ENCODE peak calls at places on chromosomes 6 and 20, in five cellular contexts. D is astrocyte of the spinal cord; W is heart left ventricle; T is substantia nigra; M is activated CD4-positive, alpha-beta T cell treated with anti-CD3 and anti-CD28 coated beads, Interleukin-2, amount 50 U/mL, for 1 hour. E is an unnamed sample.

GRCh38 chr6:157726892-157727628 is 96.0 kb upstream of the SNX9 start:
- DNase-seq in W (peak; percentile 65), M (no peak), D (no peak), T (no peak), E (peak; percentile 63)

GRCh38 chr6:119116712-119117281 is 38.3 kb upstream of the FAM184A start:
- DNase-seq in M (no peak), T (no peak), W (no peak), D (no peak), E (no peak)

GRCh38 chr6:110528051-110528929 is 51.9 kb upstream of the SLC22A16 start:
- DNase-seq in W (peak; percentile 43), M (peak; percentile 24), D (peak; percentile 92), T (no peak), E (no peak)

GRCh38 chr6:145845557-145845956 is 31.0 kb upstream of the FBXO30 start:
- DNase-seq in M (no peak), W (no peak), D (no peak), T (no peak), E (no peak)

GRCh38 chr20:11432407-11432806 is 485.3 kb upstream of the BTBD3 start:
- DNase-seq in M (no peak), D (peak; percentile 87), T (no peak), W (no peak), E (no peak)

GRCh38 chr6:166572370-166573261 is 13.9 kb downstream of the RAMACL start:
- DNase-seq in D (peak; percentile 82), T (no peak), M (no peak), W (no peak), E (no peak)

GRCh38 chr6:151905072-151905471 is 97.6 kb downstream of the ESR1 start:
- DNase-seq in T (no peak), W (no peak), M (no peak), D (no peak), E (no peak)

GRCh38 chr20:2109425-2110210 is 8.0 kb downstream of the STK35 start:
- DNase-seq in D (peak; percentile 15), T (peak; percentile 8), W (peak; percentile 69), M (no peak), E (peak; percentile 72)

GRCh38 chr6:111817451-111818146 is 55.7 kb downstream of the FYN start:
- DNase-seq in W (no peak), T (peak; percentile 42), D (no peak), M (no peak), E (no peak)

GRCh38 chr6:38603966-38604365 is 35.8 kb downstream of the BTBD9 start:
- DNase-seq in W (no peak), T (no peak), M (no peak), D (no peak), E (no peak)

GRCh38 chr20:62776692-62777527 is 19.4 kb upstream of the MRGBP start:
- DNase-seq in M (peak; percentile 46), D (no peak), W (no peak), T (no peak), E (no peak)

GRCh38 chr6:11634948-11635347 is 97.4 kb downstream of the TMEM170B start:
- DNase-seq in M (no peak), T (no peak), W (no peak), D (no peak), E (no peak)

GRCh38 chr6:106546322-106547052 is 82.8 kb downstream of the RTN4IP1 start:
- DNase-seq in M (no peak), T (no peak), W (no peak), D (peak; percentile 87), E (no peak)

GRCh38 chr6:131038612-131039344 is 24.3 kb downstream of the EPB41L2 start:
- DNase-seq in D (peak; percentile 33), M (no peak), W (no peak), T (no peak), E (no peak)

GRCh38 chr6:37323568-37323967 is 30.2 kb upstream of the RNF8 start:
- DNase-seq in D (peak; percentile 15), T (no peak), W (no peak), M (no peak), E (no peak)

GRCh38 chr6:159995405-159995804 is 26.5 kb downstream of the IGF2R start:
- DNase-seq in T (no peak), D (no peak), M (no peak), W (no peak), E (no peak)

GRCh38 chr6:128070406-128070805 is 169.5 kb upstream of the THEMIS start:
- DNase-seq in M (no peak), W (no peak), T (no peak), D (peak; percentile 57), E (no peak)

GRCh38 chr6:134178230-134179044 is 126.0 kb upstream of the SLC2A12 start:
- DNase-seq in W (peak; percentile 88), T (peak; percentile 45), M (peak; percentile 85), D (peak; percentile 95), E (peak; percentile 92)

GRCh38 chr20:57464642-57465211 is 60.2 kb downstream of the CTCFL start:
- DNase-seq in W (no peak), M (no peak), D (no peak), T (no peak), E (no peak)

GRCh38 chr6:39681566-39682250 is 43.5 kb downstream of the KIF6 start:
- DNase-seq in W (no peak), D (peak; percentile 38), M (no peak), T (no peak), E (no peak)

GRCh38 chr20:326645-327031 is 1.3 kb downstream of the SOX12 start:
- DNase-seq in M (no peak), T (no peak), W (no peak), D (no peak), E (no peak)

GRCh38 chr6:76671751-76672150 is 599.3 kb upstream of the IMPG1 start:
- DNase-seq in D (no peak), M (no peak), W (no peak), T (no peak), E (no peak)

GRCh38 chr6:10460096-10460495 is 45.2 kb upstream of the TFAP2A start:
- DNase-seq in W (no peak), D (no peak), M (no peak), T (no peak), E (no peak)

GRCh38 chr6:108247965-108248536 is 12.8 kb downstream of the SNX3 start:
- DNase-seq in T (no peak), D (no peak), W (no peak), M (no peak), E (no peak)

GRCh38 chr6:54493138-54493537 is 184.9 kb downstream of the TINAG start:
- DNase-seq in D (peak; percentile 80), T (no peak), W (no peak), M (no peak), E (no peak)

GRCh38 chr6:158290659-158291058 is 21.6 kb upstream of the TULP4 start:
- DNase-seq in M (peak; percentile 52), T (no peak), W (no peak), D (no peak), E (no peak)

E was measured in heart right ventricle.